ENCODE peak calls at places on chromosome 17, in seven cellular contexts. A is neuronal stem cell, J is H9, D is IMR-90, Q is mesenchymal stem cell, Z is H1, F is mesendoderm. O is an unnamed sample.

GRCh38 chr17:2243953-2244352 is 59.6 kb downstream of the SMG6 start:
- DNase-seq in J (no peak), D (peak), Z (no peak), Q (peak), F (no peak), A (no peak), O (peak)

GRCh38 chr17:78822552-78822951 is 18.1 kb downstream of the USP36 start:
- DNase-seq in Z (no peak), D (peak), Q (peak), A (no peak), F (no peak), J (no peak), O (peak)

GRCh38 chr17:67441052-67441738 is 64.1 kb downstream of the PITPNC1 start:
- DNase-seq in J (no peak), F (peak), A (peak), D (peak), Q (peak), Z (no peak), O (no peak)

GRCh38 chr17:16928406-16929280 is 43.3 kb downstream of the TNFRSF13B start:
- DNase-seq in F (no peak), Q (no peak), A (no peak), D (no peak), J (no peak), Z (no peak), O (no peak)

GRCh38 chr17:43085489-43085888 is 39.7 kb downstream of the BRCA1 start:
- DNase-seq in A (no peak), D (peak), F (peak), Z (no peak), J (no peak), Q (peak), O (no peak)

GRCh38 chr17:17682293-17682736 is 1.1 kb downstream of the RAI1 start:
- DNase-seq in J (no peak), Z (no peak), F (no peak), D (no peak), A (no peak), Q (peak), O (peak)

GRCh38 chr17:38676706-38677504 is 2.1 kb upstream of the EPOP start:
- DNase-seq in J (peak), F (peak), Q (peak), D (peak), Z (peak), A (peak), O (peak)

GRCh38 chr17:44786551-44787081 is 27.8 kb downstream of the ADAM11 start:
- DNase-seq in Z (no peak), A (no peak), D (no peak), F (no peak), J (peak), Q (no peak), O (no peak)

GRCh38 chr17:45286286-45286685 is 24.4 kb upstream of the SPATA32 start:
- DNase-seq in J (no peak), F (no peak), Q (no peak), Z (no peak), A (no peak), D (no peak), O (no peak)

GRCh38 chr17:39916918-39917317 is 1.5 kb downstream of the GSDMB start:
- DNase-seq in J (no peak), Q (peak), Z (no peak), A (no peak), F (peak), D (peak), O (no peak)

GRCh38 chr17:6044261-6044660 is 25.9 kb upstream of the WSCD1 start:
- DNase-seq in F (no peak), Z (no peak), A (no peak), J (no peak), Q (no peak), D (no peak), O (no peak)

GRCh38 chr17:60371818-60372510 is 20.0 kb downstream of the USP32 start:
- DNase-seq in J (no peak), Z (no peak), D (no peak), Q (no peak), F (peak), A (no peak), O (peak)

GRCh38 chr17:79950711-79951110 is 85.0 kb downstream of the TBC1D16 start:
- DNase-seq in J (peak), Q (no peak), A (peak), D (no peak), Z (no peak), F (peak), O (no peak)

GRCh38 chr17:57109393-57110151 is 24.5 kb downstream of the AKAP1 start:
- DNase-seq in D (peak), F (peak), J (peak), Z (no peak), A (no peak), Q (no peak), O (no peak)

GRCh38 chr17:14048169-14048568 is 21.1 kb upstream of the COX10 start:
- DNase-seq in F (peak), Z (no peak), J (no peak), A (no peak), Q (no peak), D (no peak), O (no peak)

GRCh38 chr17:66405836-66406679 is 103.6 kb downstream of the PRKCA start:
- DNase-seq in F (no peak), Z (no peak), A (no peak), Q (no peak), D (no peak), J (no peak), O (no peak)

GRCh38 chr17:64403881-64404460 is 13.3 kb upstream of the PECAM1 start:
- DNase-seq in Q (no peak), J (no peak), A (no peak), F (no peak), Z (no peak), D (no peak), O (no peak)

GRCh38 chr17:29090746-29091395 is 47.9 kb downstream of the PIPOX start:
- DNase-seq in Q (no peak), D (no peak), F (no peak), Z (no peak), A (no peak), J (no peak), O (no peak)

GRCh38 chr17:19554393-19554792 is 20.7 kb downstream of the SLC47A1 start:
- DNase-seq in D (no peak), F (no peak), Q (no peak), J (no peak), Z (no peak), A (no peak), O (peak)

GRCh38 chr17:81270279-81270678 is 24.8 kb downstream of the SLC38A10 start:
- DNase-seq in F (no peak), D (no peak), Q (no peak), J (no peak), A (no peak), Z (no peak), O (no peak)

GRCh38 chr17:8375738-8376259 is 705 bp downstream of the KRABD2 start:
- DNase-seq in D (peak), F (peak), A (no peak), Q (no peak), Z (no peak), J (no peak), O (no peak)

GRCh38 chr17:33469911-33470310 is 176.8 kb upstream of the ASIC2 start:
- DNase-seq in Q (peak), F (no peak), J (no peak), A (no peak), D (peak), Z (no peak), O (peak)

GRCh38 chr17:10729334-10730193 is at the start of gene TMEM220:
- DNase-seq in A (peak), Z (peak), F (peak), Q (peak), D (peak), J (peak), O (peak)

GRCh38 chr17:10197362-10197720 is 1.1 kb downstream of the GAS7 start:
- DNase-seq in J (no peak), D (no peak), Z (no peak), A (no peak), F (no peak), Q (peak), O (no peak)

GRCh38 chr17:44220211-44221071 is 966 bp upstream of the UBTF start:
- DNase-seq in D (peak), F (peak), A (peak), Q (peak), Z (no peak), J (peak), O (peak)

GRCh38 chr17:3796110-3796821 is 4.7 kb downstream of the ITGAE start:
- DNase-seq in Z (no peak), F (no peak), A (no peak), D (no peak), Q (no peak), J (no peak), O (no peak)

GRCh38 chr17:48873212-48873611 is 19.4 kb upstream of the ATP5MC1 start:
- DNase-seq in J (no peak), Q (peak), F (peak), Z (no peak), D (peak), A (no peak), O (no peak)

GRCh38 chr17:44758414-44759095 is at the start of gene ADAM11:
- DNase-seq in D (no peak), Z (no peak), A (no peak), J (peak), F (no peak), Q (no peak), O (no peak)

GRCh38 chr17:41962111-41962510 is 4.5 kb upstream of the CNP start:
- DNase-seq in F (no peak), Z (no peak), J (no peak), Q (no peak), A (no peak), D (no peak), O (no peak)

GRCh38 chr17:62188713-62189112 is 123.6 kb upstream of the MED13 start:
- DNase-seq in A (no peak), Q (peak), Z (no peak), D (peak), J (no peak), F (no peak), O (peak)

GRCh38 chr17:50270430-50271172 is 3.7 kb upstream of the TMEM92 start:
- DNase-seq in Q (peak), Z (no peak), D (peak), J (peak), F (no peak), A (no peak), O (no peak)

GRCh38 chr17:82636626-82637598 is 11.3 kb downstream of the WDR45B start:
- DNase-seq in D (no peak), F (no peak), J (no peak), A (no peak), Z (no peak), Q (no peak), O (peak)

GRCh38 chr17:71656987-71657858 is 463.6 kb upstream of the SOX9 start:
- DNase-seq in J (no peak), Z (no peak), D (no peak), F (no peak), Q (no peak), A (no peak), O (no peak)

GRCh38 chr17:5759501-5759925 is 175.2 kb upstream of the NLRP1 start:
- DNase-seq in Q (no peak), D (no peak), J (no peak), A (no peak), Z (no peak), F (no peak), O (no peak)

GRCh38 chr17:14559220-14559619 is 258.3 kb downstream of the HS3ST3B1 start:
- DNase-seq in A (no peak), Z (no peak), D (no peak), F (no peak), J (no peak), Q (no peak), O (no peak)

GRCh38 chr17:48818361-48818841 is 1.4 kb upstream of the TTLL6 start:
- DNase-seq in J (peak), A (no peak), Q (no peak), F (peak), Z (no peak), D (no peak), O (no peak)

GRCh38 chr17:2054262-2054739 is 602 bp upstream of the HIC1 start:
- DNase-seq in J (peak), F (peak), D (peak), Q (peak), Z (no peak), A (no peak), O (peak)

GRCh38 chr17:8124350-8125195 is 667 bp upstream of the HES7 start:
- DNase-seq in Z (no peak), F (peak), Q (peak), A (no peak), D (peak), J (no peak), O (peak)

GRCh38 chr17:70138309-70138865 is 30.9 kb upstream of the KCNJ2 start:
- DNase-seq in D (no peak), A (no peak), Q (no peak), Z (no peak), F (no peak), J (no peak), O (peak)

GRCh38 chr17:70134777-70135176 is 34.6 kb upstream of the KCNJ2 start:
- DNase-seq in F (no peak), Z (no peak), Q (no peak), J (no peak), A (no peak), D (no peak), O (no peak)

GRCh38 chr17:70134042-70134441 is 35.3 kb upstream of the KCNJ2 start:
- DNase-seq in Q (no peak), J (no peak), Z (no peak), F (no peak), D (no peak), A (no peak), O (no peak)

GRCh38 chr17:70137451-70138230 is 31.7 kb upstream of the KCNJ2 start:
- DNase-seq in J (no peak), Z (no peak), Q (peak), D (peak), F (peak), A (no peak), O (peak)

DNA sequence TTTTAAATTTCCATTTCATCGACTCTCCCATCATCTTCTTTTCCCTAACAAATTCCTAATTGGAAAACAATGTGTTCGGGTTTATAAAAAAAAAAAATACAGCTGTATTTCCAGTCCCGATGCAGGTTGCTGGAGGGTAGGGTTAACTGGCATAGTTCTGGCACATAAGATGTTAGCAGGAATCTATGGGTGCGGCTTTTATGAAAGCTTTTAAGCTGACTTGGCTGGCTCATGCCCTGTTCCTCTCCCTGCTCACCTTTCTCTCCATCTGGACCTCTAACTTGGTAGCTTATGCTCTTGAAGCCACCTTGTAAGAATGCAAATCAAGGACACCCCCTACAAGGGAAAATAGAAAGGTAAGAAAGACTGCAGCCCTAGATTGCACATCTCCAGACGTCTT is 33.2 kb upstream of the KCNJ2 start:
- DNase-seq in J (no peak), F (no peak), Z (no peak), D (no peak), Q (no peak), A (no peak), O (no peak)
- H2BK120ac ChIP-seq in J (no peak), F (no peak), Z (no peak), D (no peak), Q (peak), A (no peak), O (no peak)

GRCh38 chr17:58452738-58453137 is 35.4 kb upstream of the RNF43 start:
- DNase-seq in F (peak), J (no peak), Q (peak), D (peak), Z (no peak), A (no peak), O (no peak)

GRCh38 chr17:58455491-58455890 is 32.7 kb downstream of the HSF5 start:
- DNase-seq in D (no peak), J (no peak), Z (no peak), A (no peak), Q (no peak), F (no peak), O (no peak)
- H2BK120ac ChIP-seq in D (no peak), J (no peak), Z (no peak), A (no peak), Q (no peak), F (no peak), O (no peak)

GRCh38 chr17:7043544-7044268 is at the start of gene SLC16A11:
- DNase-seq in Q (no peak), A (no peak), D (peak), J (no peak), F (no peak), Z (no peak), O (no peak)

GRCh38 chr17:7047566-7047965 is 3.7 kb upstream of the SLC16A11 start:
- DNase-seq in A (no peak), D (no peak), Q (no peak), J (no peak), Z (no peak), F (no peak), O (no peak)

GRCh38 chr17:7046127-7046724 is 2.3 kb upstream of the SLC16A11 start:
- DNase-seq in Z (no peak), J (peak), D (no peak), A (no peak), F (peak), Q (peak), O (peak)

GRCh38 chr17:7045492-7046126 is 1.7 kb upstream of the SLC16A11 start:
- DNase-seq in A (peak), J (no peak), D (peak), Z (no peak), Q (peak), F (peak), O (peak)

DNA sequence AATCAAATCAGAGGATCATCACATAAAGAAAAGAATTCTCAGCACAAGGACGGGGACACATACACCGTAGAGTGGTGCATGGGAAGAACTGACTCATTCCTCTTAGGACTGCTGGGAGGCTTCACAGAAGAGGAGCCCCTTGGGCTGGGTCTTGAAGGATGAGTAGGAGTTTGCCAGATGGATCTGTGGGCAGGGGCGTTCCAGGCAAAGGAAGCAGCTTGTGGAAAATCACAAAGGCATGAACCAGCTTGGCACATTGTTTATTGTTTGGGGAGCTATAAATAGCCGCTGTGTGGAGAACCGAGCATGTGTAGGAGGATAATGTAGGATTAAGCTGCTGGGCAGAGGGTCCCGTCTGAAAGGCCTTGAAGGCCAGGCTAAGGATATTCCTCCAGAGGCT is 5.1 kb upstream of the SLC16A11 start:
- DNase-seq in A (no peak), Z (no peak), J (no peak), F (no peak), Q (peak), D (no peak), O (no peak)
- H2BK120ac ChIP-seq in A (no peak), Z (no peak), J (no peak), F (no peak), Q (no peak), D (no peak), O (no peak)

DNA sequence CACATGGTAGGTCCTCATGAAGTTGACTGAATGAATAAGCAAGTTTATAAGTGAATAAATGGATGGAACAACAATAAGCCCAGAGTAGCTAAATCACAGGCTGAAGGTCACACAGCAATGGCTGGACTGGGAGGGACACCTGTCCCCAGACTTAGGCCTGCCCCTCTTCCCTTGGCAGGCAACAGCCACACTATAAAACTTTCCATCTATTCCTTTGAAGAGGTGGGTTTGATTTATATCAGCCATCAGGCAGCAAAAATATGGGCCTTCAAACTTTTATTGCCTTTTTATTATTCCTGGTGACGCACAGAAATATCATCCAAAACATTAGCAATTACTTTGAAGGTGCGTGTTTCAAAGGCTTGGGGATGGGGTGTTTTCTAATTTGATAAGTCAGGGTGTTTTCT is 67.0 kb upstream of the LYRM9 start:
- DNase-seq in J (no peak), D (no peak), A (no peak), Q (no peak), F (no peak), Z (no peak), O (no peak)
- H2BK120ac ChIP-seq in J (no peak), D (no peak), A (no peak), Q (no peak), F (no peak), Z (no peak), O (no peak)

O was measured in trophoblast cell.